ENCODE peak calls at places on chromosome 9, in six cellular contexts. M, U, I, J, P and H are unnamed samples.

GRCh38 chr9:34089311-34089710 is 37.2 kb downstream of the DCAF12 start:
- DNase-seq in M (no peak), U (no peak), J (no peak), I (no peak), P (no peak), H (no peak)

GRCh38 chr9:105832311-105832710 is 138.0 kb downstream of the TMEM38B start:
- DNase-seq in M (no peak), U (no peak), P (no peak), I (no peak), J (no peak), H (no peak)

GRCh38 chr9:33315371-33315770 is 25.1 kb downstream of the NFX1 start:
- DNase-seq in I (no peak), J (peak; percentile 58), M (no peak), U (no peak), P (no peak), H (no peak)

GRCh38 chr9:17389026-17389425 is 189.8 kb upstream of the SH3GL2 start:
- DNase-seq in P (no peak), J (no peak), I (no peak), U (no peak), M (no peak), H (no peak)

GRCh38 chr9:20197976-20198685 is 409.3 kb upstream of the SLC24A2 start:
- DNase-seq in U (no peak), M (peak; percentile 52), P (no peak), J (no peak), I (no peak), H (peak; percentile 94)

GRCh38 chr9:20408513-20408912 is 213.8 kb downstream of the MLLT3 start:
- DNase-seq in P (no peak), J (no peak), I (no peak), U (no peak), M (peak; percentile 50), H (no peak)

GRCh38 chr9:16257604-16258003 is 612.9 kb downstream of the BNC2 start:
- DNase-seq in I (no peak), U (no peak), M (peak; percentile 28), P (no peak), J (no peak), H (no peak)

GRCh38 chr9:79583957-79584654 is 12.3 kb downstream of the TLE4 start:
- DNase-seq in U (no peak), J (peak; percentile 81), M (peak; percentile 41), P (no peak), I (peak; percentile 81), H (peak; percentile 88)

GRCh38 chr9:136050266-136050705 is 44.8 kb downstream of the NACC2 start:
- DNase-seq in I (no peak), M (peak; percentile 44), J (no peak), P (no peak), U (no peak), H (no peak)

GRCh38 chr9:34929506-34930102 is 28.5 kb upstream of the PHF24 start:
- DNase-seq in J (peak; percentile 65), P (peak; percentile 17), U (no peak), I (no peak), M (peak; percentile 91), H (peak; percentile 88)

GRCh38 chr9:115972362-115972761 is 181.2 kb upstream of the PAPPA start:
- DNase-seq in J (no peak), P (no peak), I (no peak), M (no peak), U (no peak), H (no peak)

GRCh38 chr9:1049641-1050040 is 516 bp upstream of the DMRT2 start:
- DNase-seq in M (no peak), J (no peak), I (no peak), P (no peak), U (no peak), H (no peak)

GRCh38 chr9:23537192-23538059 is 288.6 kb downstream of the ELAVL2 start:
- DNase-seq in I (no peak), J (no peak), U (no peak), M (peak; percentile 50), P (no peak), H (peak; percentile 88)

GRCh38 chr9:130768265-130768664 is 66.8 kb upstream of the ABL1 start:
- DNase-seq in I (no peak), P (no peak), U (no peak), J (peak; percentile 54), M (peak; percentile 64), H (no peak)

GRCh38 chr9:4833781-4834560 is 41.2 kb downstream of the RCL1 start:
- DNase-seq in U (no peak), M (no peak), I (no peak), J (no peak), P (no peak), H (no peak)

GRCh38 chr9:20307662-20308061 is 314.6 kb downstream of the MLLT3 start:
- DNase-seq in U (no peak), M (peak; percentile 55), J (no peak), I (no peak), P (no peak), H (no peak)

GRCh38 chr9:4489919-4490704 is at the start of gene SLC1A1:
- DNase-seq in U (no peak), M (peak; percentile 84), P (peak; percentile 58), J (peak; percentile 15), I (no peak), H (peak; percentile 22)

GRCh38 chr9:91197232-91198181 is 164.2 kb downstream of the AUH start:
- DNase-seq in J (no peak), M (peak; percentile 19), U (no peak), I (no peak), P (no peak), H (no peak)

GRCh38 chr9:113215142-113215541 is 5.9 kb downstream of the FKBP15 start:
- DNase-seq in U (no peak), J (no peak), I (no peak), M (no peak), P (no peak), H (peak; percentile 11)

GRCh38 chr9:93898502-93899426 is 56.4 kb downstream of the BARX1 start:
- DNase-seq in I (no peak), J (no peak), P (peak; percentile 8), M (no peak), U (no peak), H (no peak)

GRCh38 chr9:93525476-93525875 is 50.9 kb upstream of the PHF2 start:
- DNase-seq in I (no peak), J (no peak), M (no peak), P (no peak), U (no peak), H (no peak)

GRCh38 chr9:98080346-98080745 is 23.8 kb downstream of the NANS start:
- DNase-seq in P (no peak), M (no peak), U (no peak), I (no peak), J (no peak), H (no peak)

GRCh38 chr9:27353405-27354229 is 56.7 kb upstream of the EQTN start:
- DNase-seq in P (no peak), U (no peak), I (no peak), J (no peak), M (no peak), H (no peak)

GRCh38 chr9:113131689-113132151 is 19.1 kb upstream of the SLC31A2 start:
- DNase-seq in P (no peak), J (peak; percentile 63), U (no peak), M (peak; percentile 80), I (no peak), H (no peak)

GRCh38 chr9:27618066-27618465 is 44.8 kb upstream of the C9orf72 start:
- DNase-seq in I (no peak), M (no peak), P (no peak), U (no peak), J (no peak), H (no peak)

GRCh38 chr9:27482709-27483108 is 41.4 kb upstream of the IFNK start:
- DNase-seq in I (no peak), P (no peak), J (no peak), U (no peak), M (no peak), H (no peak)

GRCh38 chr9:136051568-136052432 is 43.3 kb downstream of the NACC2 start:
- DNase-seq in U (no peak), M (peak; percentile 91), P (peak; percentile 18), J (peak; percentile 21), I (peak; percentile 89), H (no peak)

GRCh38 chr9:131405858-131406566 is 12.1 kb downstream of the PRRC2B start:
- DNase-seq in P (no peak), I (no peak), U (no peak), M (no peak), J (no peak), H (no peak)

GRCh38 chr9:74555015-74555414 is 57.9 kb downstream of the RORB start:
- DNase-seq in I (no peak), P (no peak), J (no peak), M (no peak), U (no peak), H (no peak)

GRCh38 chr9:113523421-113524141 is 60.1 kb downstream of the RGS3 start:
- DNase-seq in M (no peak), P (no peak), I (no peak), U (peak; percentile 67), J (peak; percentile 36), H (no peak)

GRCh38 chr9:69578026-69578425 is 94.1 kb downstream of the APBA1 start:
- DNase-seq in U (no peak), P (no peak), I (no peak), J (no peak), M (no peak), H (peak; percentile 9)

GRCh38 chr9:137436761-137437600 is 4.2 kb downstream of the ENTPD8 start:
- DNase-seq in J (no peak), I (no peak), P (no peak), M (no peak), U (no peak), H (no peak)

GRCh38 chr9:136438909-136439549 is 616 bp downstream of the INPP5E start:
- DNase-seq in P (peak; percentile 89), M (peak; percentile 43), J (peak; percentile 42), I (no peak), U (peak; percentile 25), H (peak; percentile 34)

GRCh38 chr9:130243015-130243881 is 22.3 kb upstream of the HMCN2 start:
- DNase-seq in P (peak; percentile 75), I (no peak), J (peak; percentile 53), U (peak; percentile 77), M (peak; percentile 93), H (peak; percentile 94)